ENCODE peak calls at places on chromosomes 1 and 21, in seven cellular contexts. L is CD8-positive, alpha-beta memory T cell; M is aorta; V is K562; O is upper lobe of left lung; U is IMR-90; N is Karpas-422. T is an unnamed sample.

GRCh38 chr21:44337941-44338895 is 972 bp downstream of the CFAP410 start:
- DNase-seq in L (peak), M (peak), V (peak), O (peak), U (peak), N (peak), T (peak)

GRCh38 chr1:9350011-9350907 is 57.6 kb downstream of the SPSB1 start:
- DNase-seq in L (no peak), M (peak), V (peak), O (no peak), U (peak), N (no peak), T (peak)

GRCh38 chr1:6635161-6635909 is 10.7 kb downstream of the THAP3 start:
- DNase-seq in L (no peak), M (no peak), V (no peak), O (no peak), U (no peak), N (no peak), T (no peak)

GRCh38 chr1:185045793-185046441 is 559 bp downstream of the RNF2 start:
- DNase-seq in L (no peak), M (no peak), V (peak), O (peak), U (peak), N (peak), T (no peak)

GRCh38 chr21:36420571-36421339 is 35.6 kb downstream of the CHAF1B start:
- DNase-seq in L (no peak), M (peak), V (no peak), O (no peak), U (no peak), N (no peak), T (no peak)

GRCh38 chr1:63524166-63524565 is 841 bp downstream of the EFCAB7 start:
- DNase-seq in L (no peak), M (no peak), V (no peak), O (no peak), U (no peak), N (peak), T (no peak)

GRCh38 chr1:25425098-25426085 is 4.8 kb upstream of the RHCE start:
- DNase-seq in L (no peak), M (no peak), V (no peak), O (no peak), U (peak), N (peak), T (no peak)

GRCh38 chr21:41758550-41758949 is 8.3 kb downstream of the RIPK4 start:
- DNase-seq in L (no peak), M (peak), V (no peak), O (no peak), U (no peak), N (no peak), T (no peak)

GRCh38 chr1:15352122-15352957 is 57.3 kb upstream of the EFHD2 start:
- DNase-seq in L (peak), M (no peak), V (peak), O (no peak), U (peak), N (no peak), T (no peak)

GRCh38 chr1:1529936-1530335 is 10.5 kb downstream of the TMEM240 start:
- DNase-seq in L (no peak), M (no peak), V (no peak), O (no peak), U (no peak), N (no peak), T (no peak)

GRCh38 chr1:232627645-232628334 is 2.1 kb downstream of the SIPA1L2 start:
- DNase-seq in L (no peak), M (no peak), V (peak), O (no peak), U (peak), N (peak), T (no peak)

GRCh38 chr1:12333036-12333785 is 103.4 kb downstream of the VPS13D start:
- DNase-seq in L (no peak), M (no peak), V (no peak), O (no peak), U (no peak), N (no peak), T (no peak)

GRCh38 chr1:51472349-51472748 is 46.7 kb downstream of the EPS15 start:
- DNase-seq in L (no peak), M (no peak), V (no peak), O (no peak), U (peak), N (no peak), T (no peak)

GRCh38 chr1:78843111-78843908 is 163.2 kb downstream of the ADGRL4 start:
- DNase-seq in L (no peak), M (no peak), V (no peak), O (no peak), U (peak), N (no peak), T (no peak)

GRCh38 chr1:15353839-15354579 is 55.7 kb upstream of the EFHD2 start:
- DNase-seq in L (no peak), M (no peak), V (peak), O (no peak), U (peak), N (no peak), T (no peak)

GRCh38 chr1:87805661-87806376 is 477.1 kb downstream of the LMO4 start:
- DNase-seq in L (no peak), M (no peak), V (no peak), O (no peak), U (peak), N (no peak), T (no peak)

GRCh38 chr1:180181048-180181447 is 26.4 kb downstream of the QSOX1 start:
- DNase-seq in L (no peak), M (peak), V (peak), O (no peak), U (no peak), N (peak), T (no peak)

GRCh38 chr1:151238467-151238739 is 16.1 kb upstream of the PSMD4 start:
- DNase-seq in L (no peak), M (no peak), V (no peak), O (no peak), U (peak), N (no peak), T (no peak)

GRCh38 chr1:94199398-94199797 is 38.0 kb downstream of the ARHGAP29 start:
- DNase-seq in L (no peak), M (no peak), V (no peak), O (no peak), U (no peak), N (no peak), T (no peak)

GRCh38 chr1:11650331-11650991 is 3.8 kb downstream of the FBXO2 start:
- DNase-seq in L (peak), M (peak), V (peak), O (peak), U (peak), N (peak), T (peak)

GRCh38 chr1:162384601-162385279 is 3.2 kb downstream of the C1orf226 start:
- DNase-seq in L (no peak), M (no peak), V (no peak), O (no peak), U (no peak), N (no peak), T (no peak)

GRCh38 chr1:168609133-168609715 is 32.8 kb downstream of the XCL1 start:
- DNase-seq in L (no peak), M (peak), V (no peak), O (no peak), U (peak), N (no peak), T (peak)

GRCh38 chr21:15706686-15707085 is 23.1 kb upstream of the USP25 start:
- DNase-seq in L (no peak), M (no peak), V (no peak), O (no peak), U (peak), N (no peak), T (no peak)

GRCh38 chr1:3359346-3360157 is 94.9 kb upstream of the ARHGEF16 start:
- DNase-seq in L (no peak), M (no peak), V (no peak), O (no peak), U (no peak), N (no peak), T (no peak)

GRCh38 chr1:185670187-185670627 is 64.0 kb upstream of the HMCN1 start:
- DNase-seq in L (peak), M (no peak), V (no peak), O (peak), U (peak), N (peak), T (no peak)

GRCh38 chr1:27643626-27644368 is 8.8 kb upstream of the FGR start:
- DNase-seq in L (peak), M (peak), V (peak), O (no peak), U (peak), N (peak), T (peak)

GRCh38 chr21:43206231-43207042 is 37.6 kb downstream of the CRYAA start:
- DNase-seq in L (no peak), M (peak), V (no peak), O (peak), U (no peak), N (no peak), T (no peak)

GRCh38 chr1:151968791-151969399 is 24.8 kb downstream of the S100A10 start:
- DNase-seq in L (no peak), M (no peak), V (no peak), O (no peak), U (no peak), N (no peak), T (no peak)

GRCh38 chr1:29384496-29385015 is 148.2 kb downstream of the PTPRU start:
- DNase-seq in L (no peak), M (no peak), V (no peak), O (no peak), U (no peak), N (no peak), T (no peak)

GRCh38 chr1:26155370-26156284 is 3.3 kb upstream of the FAM110D start:
- DNase-seq in L (peak), M (no peak), V (no peak), O (no peak), U (no peak), N (no peak), T (no peak)

GRCh38 chr1:152953761-152954160 is 6.8 kb downstream of the SPRR5 start:
- DNase-seq in L (no peak), M (no peak), V (no peak), O (no peak), U (no peak), N (no peak), T (no peak)

GRCh38 chr1:203760506-203760905 is 4.5 kb upstream of the LAX1 start:
- DNase-seq in L (no peak), M (no peak), V (no peak), O (no peak), U (no peak), N (no peak), T (no peak)
- H3K27ac ChIP-seq in L (no peak), M (no peak), V (no peak), O (no peak), U (no peak), N (no peak), T (no peak)

DNA sequence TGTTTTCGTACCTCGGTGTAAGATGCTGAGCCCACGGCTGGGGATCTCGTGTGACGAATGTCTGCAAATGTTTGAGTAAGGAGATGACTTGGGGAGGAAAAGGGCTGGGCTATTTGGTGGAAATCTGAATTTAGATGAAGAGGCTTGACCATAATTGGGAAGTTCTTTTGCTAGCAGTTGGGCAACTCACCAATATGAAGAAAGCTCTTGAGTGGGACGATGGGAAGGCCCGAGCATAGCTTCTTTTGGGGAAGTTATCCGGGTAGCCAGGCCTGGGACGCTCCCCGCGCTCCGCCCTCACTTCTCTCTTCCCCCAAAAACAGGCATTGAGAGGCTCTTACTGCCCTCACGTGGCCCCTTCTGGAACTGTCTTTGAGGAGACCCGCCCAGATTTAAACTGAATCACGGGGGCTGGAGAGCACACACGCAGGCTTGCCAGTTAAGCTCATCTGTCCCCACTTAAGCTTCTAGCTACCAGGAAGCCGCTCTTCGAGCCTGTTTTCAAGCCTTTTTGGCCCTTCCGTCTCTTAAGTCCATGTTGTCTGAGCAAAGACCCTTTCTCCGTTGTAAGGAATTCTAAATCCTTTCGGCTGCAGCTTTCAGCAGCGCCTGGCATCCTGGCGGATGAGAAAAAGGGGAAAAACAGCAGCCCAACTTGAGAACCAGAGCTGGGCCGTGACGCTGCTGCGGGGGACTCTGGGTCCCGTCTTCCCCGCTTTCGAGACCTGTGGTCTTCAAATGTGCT is 93.1 kb downstream of the NID1 start:
- DNase-seq in L (peak), M (peak), V (peak), O (peak), U (peak), N (peak), T (peak)
- H3K27ac ChIP-seq in L (peak), M (peak), V (no peak), O (peak), U (peak), N (no peak), T (peak)

DNA sequence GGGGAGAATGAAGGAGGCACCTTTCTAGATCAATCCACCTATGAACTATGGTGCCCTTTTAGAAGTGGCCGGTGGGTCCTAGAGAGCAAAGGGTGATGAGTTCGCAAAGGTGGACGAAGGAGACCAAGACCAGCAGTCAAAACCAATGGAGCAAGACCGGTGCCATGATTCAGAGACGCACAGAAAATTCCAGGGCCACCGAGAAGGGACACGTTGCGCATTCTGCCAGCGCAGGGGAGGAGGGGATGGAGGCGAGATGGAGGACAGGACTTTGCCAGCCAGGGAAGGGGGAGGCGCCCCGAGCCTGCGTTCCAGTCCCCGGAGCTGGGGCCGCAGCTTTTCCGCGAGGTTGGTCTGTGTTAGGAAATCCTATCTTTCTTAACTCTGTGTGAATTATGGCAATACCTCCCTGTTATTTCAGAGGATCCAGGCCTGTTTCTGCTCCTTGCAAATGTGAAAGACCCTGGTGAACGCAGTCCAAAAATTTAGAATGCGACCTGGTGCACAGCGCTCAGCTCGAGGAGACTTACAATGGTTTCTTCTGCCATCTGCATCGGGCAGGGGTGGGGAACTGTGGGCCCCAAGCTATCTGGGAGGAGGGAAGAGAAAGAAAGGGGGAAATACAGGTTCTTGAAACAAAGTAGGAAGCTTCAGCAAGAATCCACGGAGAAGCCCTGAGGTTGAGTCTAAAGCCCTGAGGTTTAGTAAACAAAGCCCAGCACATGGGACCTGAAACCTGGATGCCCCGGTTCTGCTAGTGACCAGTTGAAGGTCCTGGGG is 129.4 kb downstream of the MRPS6 start:
- DNase-seq in L (no peak), M (peak), V (no peak), O (peak), U (no peak), N (no peak), T (peak)
- H3K27ac ChIP-seq in L (no peak), M (peak), V (no peak), O (peak), U (no peak), N (no peak), T (peak)

DNA sequence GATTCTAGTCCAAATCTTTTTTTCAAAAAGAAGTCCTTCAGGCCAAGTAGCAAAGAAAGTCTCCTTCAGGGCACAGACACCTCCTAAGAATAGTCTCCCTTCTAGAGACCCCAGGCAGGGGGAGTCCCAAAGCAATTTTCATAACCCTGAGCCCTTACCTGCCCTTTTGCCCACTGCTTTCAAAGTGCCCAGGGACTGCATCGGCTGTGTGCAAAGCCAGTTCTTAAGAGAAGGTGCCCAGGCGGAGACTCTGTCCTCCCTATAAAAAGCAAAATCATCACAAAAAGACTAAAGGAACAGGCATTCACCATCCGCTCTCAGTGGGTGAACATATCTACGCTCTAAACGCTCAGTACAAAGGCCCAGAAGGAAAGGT is 32.2 kb downstream of the ELK4 start:
- DNase-seq in L (no peak), M (no peak), V (no peak), O (no peak), U (no peak), N (no peak), T (no peak)
- H3K27ac ChIP-seq in L (no peak), M (peak), V (no peak), O (no peak), U (peak), N (no peak), T (peak)